ENCODE peak calls at places on chromosome 1, in ten cellular contexts. W is mammary epithelial cell; G is AG10803; D is CD4-positive, CD25-positive, alpha-beta regulatory T cell; Y is epithelial cell of esophagus; V is HCT116; O is A673; U is breast epithelium; B is upper lobe of left lung; P is Karpas-422. Z is an unnamed sample.

GRCh38 chr1:4701276-4701675 is 46.9 kb downstream of the AJAP1 start:
- DNase-seq in W (no peak), G (no peak), D (no peak), Y (no peak), V (no peak), O (no peak), U (no peak), B (no peak), P (no peak), Z (no peak)

GRCh38 chr1:226372885-226373284 is 35.0 kb downstream of the PARP1 start:
- DNase-seq in W (no peak), G (no peak), D (no peak), Y (no peak), V (no peak), O (no peak), U (no peak), B (no peak), P (no peak), Z (no peak)

GRCh38 chr1:185108324-185108723 is 48.4 kb downstream of the TRMT1L start:
- DNase-seq in W (no peak), G (peak; percentile 3), D (no peak), Y (no peak), V (no peak), O (no peak), U (no peak), B (no peak), P (peak; percentile 57), Z (no peak)

GRCh38 chr1:50697440-50698421 is 262.3 kb downstream of the FAF1 start:
- DNase-seq in W (no peak), G (no peak), D (no peak), Y (no peak), V (no peak), O (no peak), U (no peak), B (no peak), P (no peak), Z (no peak)

GRCh38 chr1:57843760-57844159 is 419.9 kb upstream of the DAB1 start:
- DNase-seq in W (peak; percentile 88), G (peak; percentile 66), D (no peak), Y (peak; percentile 55), V (no peak), O (no peak), U (no peak), B (no peak), P (no peak), Z (no peak)

GRCh38 chr1:55747285-55747890 is 532.2 kb upstream of the USP24 start:
- DNase-seq in W (no peak), G (peak; percentile 81), D (no peak), Y (no peak), V (no peak), O (no peak), U (no peak), B (no peak), P (no peak), Z (no peak)

GRCh38 chr1:45679123-45679522 is 7.2 kb downstream of the GPBP1L1 start:
- DNase-seq in W (no peak), G (peak; percentile 73), D (no peak), Y (peak; percentile 13), V (no peak), O (peak; percentile 15), U (no peak), B (no peak), P (no peak), Z (no peak)

GRCh38 chr1:236063919-236064673 is 794 bp downstream of the NID1 start:
- DNase-seq in W (peak; percentile 53), G (peak; percentile 82), D (no peak), Y (peak; percentile 27), V (no peak), O (no peak), U (peak; percentile 26), B (peak; percentile 89), P (no peak), Z (peak; percentile 71)

GRCh38 chr1:61851849-61852692 is 109.8 kb downstream of the PATJ start:
- DNase-seq in W (peak; percentile 31), G (peak; percentile 77), D (no peak), Y (peak; percentile 64), V (peak; percentile 56), O (peak; percentile 85), U (no peak), B (no peak), P (peak; percentile 78), Z (no peak)

GRCh38 chr1:202623075-202623474 is 87.2 kb downstream of the SYT2 start:
- DNase-seq in W (no peak), G (peak; percentile 49), D (no peak), Y (no peak), V (no peak), O (peak; percentile 43), U (no peak), B (peak; percentile 44), P (no peak), Z (no peak)

GRCh38 chr1:31479801-31480200 is 66.8 kb downstream of the SERINC2 start:
- DNase-seq in W (peak; percentile 85), G (peak; percentile 15), D (no peak), Y (peak; percentile 25), V (no peak), O (no peak), U (no peak), B (no peak), P (no peak), Z (no peak)

GRCh38 chr1:67898033-67898726 is 64.9 kb upstream of the GNG12 start:
- DNase-seq in W (no peak), G (no peak), D (no peak), Y (no peak), V (no peak), O (no peak), U (no peak), B (no peak), P (no peak), Z (peak; percentile 32)

GRCh38 chr1:211654838-211655787 is 20.3 kb downstream of the NEK2 start:
- DNase-seq in W (peak; percentile 68), G (peak; percentile 84), D (peak; percentile 60), Y (peak; percentile 87), V (peak; percentile 67), O (peak; percentile 90), U (peak; percentile 79), B (peak; percentile 87), P (peak; percentile 94), Z (peak; percentile 84)

GRCh38 chr1:228938248-228938891 is 203.1 kb downstream of the RHOU start:
- DNase-seq in W (no peak), G (no peak), D (no peak), Y (no peak), V (no peak), O (no peak), U (no peak), B (no peak), P (no peak), Z (no peak)
- H3K4me3 ChIP-seq in W (no peak overlapping the region), G (no peak overlapping the region), D (no peak overlapping the region), Y (no peak overlapping the region), V (no peak overlapping the region), O (no peak overlapping the region), U (no peak overlapping the region), B (no peak overlapping the region), P (no peak overlapping the region), Z (no peak overlapping the region)

GRCh38 chr1:1426961-1427934 is 6.2 kb upstream of the ANKRD65 start:
- DNase-seq in W (no peak), G (no peak), D (no peak), Y (no peak), V (no peak), O (no peak), U (no peak), B (peak; percentile 86), P (no peak), Z (no peak)
- H3K4me3 ChIP-seq in W (no peak overlapping the region), G (peak overlapping the region; percentile 36), D (no peak overlapping the region), Y (no peak overlapping the region), V (no peak overlapping the region), O (peak overlapping the region; percentile 50), U (peak overlapping the region; percentile 58), B (peak overlapping the region; percentile 45), P (no peak overlapping the region), Z (no peak overlapping the region)

GRCh38 chr1:17119076-17119743 is at the start of gene PADI2:
- DNase-seq in W (peak; percentile 59), G (peak; percentile 13), D (no peak), Y (peak; percentile 72), V (peak; percentile 34), O (peak; percentile 87), U (peak; percentile 79), B (peak; percentile 96), P (peak; percentile 83), Z (peak; percentile 70)

GRCh38 chr1:17118706-17119075 is 560 bp downstream of the PADI2 start:
- DNase-seq in W (no peak), G (no peak), D (no peak), Y (no peak), V (no peak), O (no peak), U (no peak), B (no peak), P (no peak), Z (no peak)

GRCh38 chr1:17120962-17121837 is 1.9 kb upstream of the PADI2 start:
- DNase-seq in W (no peak), G (peak; percentile 18), D (no peak), Y (no peak), V (no peak), O (peak; percentile 71), U (no peak), B (no peak), P (no peak), Z (no peak)

GRCh38 chr1:17120483-17120882 is 1.2 kb upstream of the PADI2 start:
- DNase-seq in W (no peak), G (no peak), D (no peak), Y (no peak), V (no peak), O (no peak), U (no peak), B (no peak), P (no peak), Z (no peak)

GRCh38 chr1:17119744-17120482 is 662 bp upstream of the PADI2 start:
- DNase-seq in W (no peak), G (no peak), D (no peak), Y (no peak), V (no peak), O (peak; percentile 59), U (no peak), B (no peak), P (peak; percentile 73), Z (no peak)
- H3K4me3 ChIP-seq in W (no peak overlapping the region), G (peak overlapping the region; percentile 9), D (no peak overlapping the region), Y (no peak overlapping the region), V (no peak overlapping the region), O (peak overlapping the region; percentile 59), U (peak overlapping the region; percentile 52), B (peak overlapping the region; percentile 48), P (peak overlapping the region; percentile 55), Z (peak overlapping the region; percentile 29)

GRCh38 chr1:53182688-53183276 is 13.8 kb upstream of the CPT2 start:
- DNase-seq in W (no peak), G (no peak), D (no peak), Y (no peak), V (no peak), O (no peak), U (no peak), B (no peak), P (no peak), Z (no peak)

GRCh38 chr1:53182111-53182593 is 14.5 kb upstream of the CPT2 start:
- DNase-seq in W (peak; percentile 51), G (peak; percentile 80), D (peak; percentile 59), Y (peak; percentile 88), V (peak; percentile 80), O (peak; percentile 84), U (peak; percentile 65), B (no peak), P (peak; percentile 93), Z (peak; percentile 77)

GRCh38 chr1:53186533-53186932 is 10.1 kb upstream of the CPT2 start:
- DNase-seq in W (no peak), G (no peak), D (no peak), Y (no peak), V (no peak), O (no peak), U (no peak), B (no peak), P (no peak), Z (no peak)

GRCh38 chr1:53180951-53181350 is 15.7 kb upstream of the CPT2 start:
- DNase-seq in W (no peak), G (no peak), D (no peak), Y (no peak), V (no peak), O (no peak), U (no peak), B (no peak), P (no peak), Z (no peak)

GRCh38 chr1:53183277-53183990 is 13.2 kb upstream of the CPT2 start:
- DNase-seq in W (no peak), G (peak; percentile 32), D (no peak), Y (no peak), V (no peak), O (no peak), U (no peak), B (no peak), P (no peak), Z (peak; percentile 91)
- H3K4me3 ChIP-seq in W (no peak overlapping the region), G (no peak overlapping the region), D (no peak overlapping the region), Y (no peak overlapping the region), V (no peak overlapping the region), O (no peak overlapping the region), U (no peak overlapping the region), B (no peak overlapping the region), P (no peak overlapping the region), Z (no peak overlapping the region)

Z was measured in Caco-2.